ENCODE peak calls at places on chromosomes 3 and 15, in six cellular contexts. One of them, this sample, is unnamed.
A peak's percentile ranks its signal among the peaks of the same experiment; 100 is the strongest.

GRCh38 chr15:87528873-87529272 is 727.7 kb downstream of the NTRK3 start:
- DNase-seq in A549: no peak
- DNase-seq in sigmoid colon: no peak
- DNase-seq in endothelial cell of umbilical vein: no peak
- DNase-seq in transverse colon: no peak
- DNase-seq in HCT116: no peak
- DNase-seq in this sample: no peak

GRCh38 chr15:46854559-46854958 is 862.7 kb upstream of the SEMA6D start:
- DNase-seq in HCT116: no peak
- DNase-seq in sigmoid colon: no peak
- DNase-seq in transverse colon: no peak
- DNase-seq in A549: no peak
- DNase-seq in endothelial cell of umbilical vein: no peak
- DNase-seq in this sample: no peak

GRCh38 chr3:189057369-189057768 is 114.4 kb upstream of the TPRG1 start:
- DNase-seq in A549: no peak
- DNase-seq in endothelial cell of umbilical vein: no peak
- DNase-seq in HCT116: no peak
- DNase-seq in transverse colon: no peak
- DNase-seq in sigmoid colon: no peak
- DNase-seq in this sample: no peak

GRCh38 chr15:39710681-39711080 is 72.0 kb downstream of the FSIP1 start:
- DNase-seq in endothelial cell of umbilical vein: no peak
- DNase-seq in transverse colon: no peak
- DNase-seq in sigmoid colon: no peak
- DNase-seq in HCT116: no peak
- DNase-seq in A549: no peak
- DNase-seq in this sample: no peak

GRCh38 chr3:55180936-55181535 is 253.2 kb upstream of the LRTM1 start:
- DNase-seq in HCT116: no peak
- DNase-seq in endothelial cell of umbilical vein: peak; percentile 12
- DNase-seq in sigmoid colon: no peak
- DNase-seq in A549: peak; percentile 22
- DNase-seq in transverse colon: no peak
- DNase-seq in this sample: no peak

GRCh38 chr3:64207289-64208086 is 17.8 kb downstream of the PRICKLE2 start:
- DNase-seq in A549: no peak
- DNase-seq in HCT116: no peak
- DNase-seq in transverse colon: no peak
- DNase-seq in endothelial cell of umbilical vein: no peak
- DNase-seq in sigmoid colon: no peak
- DNase-seq in this sample: no peak

GRCh38 chr3:71524688-71525087 is 58.8 kb downstream of the FOXP1 start:
- DNase-seq in sigmoid colon: no peak
- DNase-seq in endothelial cell of umbilical vein: peak; percentile 22
- DNase-seq in HCT116: no peak
- DNase-seq in A549: no peak
- DNase-seq in transverse colon: no peak
- DNase-seq in this sample: no peak

GRCh38 chr3:99339222-99339621 is 299.2 kb upstream of the COL8A1 start:
- DNase-seq in HCT116: no peak
- DNase-seq in A549: no peak
- DNase-seq in endothelial cell of umbilical vein: no peak
- DNase-seq in transverse colon: no peak
- DNase-seq in sigmoid colon: no peak
- DNase-seq in this sample: no peak

GRCh38 chr3:193563999-193564398 is 9.3 kb upstream of the ATP13A4 start:
- DNase-seq in A549: no peak
- DNase-seq in sigmoid colon: no peak
- DNase-seq in HCT116: peak; percentile 27
- DNase-seq in transverse colon: peak; percentile 50
- DNase-seq in endothelial cell of umbilical vein: no peak
- DNase-seq in this sample: no peak

GRCh38 chr3:193559100-193559499 is 4.4 kb upstream of the ATP13A4 start:
- DNase-seq in HCT116: no peak
- DNase-seq in sigmoid colon: no peak
- DNase-seq in A549: no peak
- DNase-seq in endothelial cell of umbilical vein: peak; percentile 13
- DNase-seq in transverse colon: no peak
- DNase-seq in this sample: no peak

GRCh38 chr3:193560091-193560490 is 5.4 kb upstream of the ATP13A4 start:
- DNase-seq in transverse colon: no peak
- DNase-seq in sigmoid colon: no peak
- DNase-seq in HCT116: no peak
- DNase-seq in A549: no peak
- DNase-seq in endothelial cell of umbilical vein: no peak
- DNase-seq in this sample: no peak

GRCh38 chr3:193563429-193563828 is 8.7 kb upstream of the ATP13A4 start:
- DNase-seq in HCT116: no peak
- DNase-seq in sigmoid colon: no peak
- DNase-seq in endothelial cell of umbilical vein: no peak
- DNase-seq in A549: no peak
- DNase-seq in transverse colon: no peak
- DNase-seq in this sample: no peak

DNA sequence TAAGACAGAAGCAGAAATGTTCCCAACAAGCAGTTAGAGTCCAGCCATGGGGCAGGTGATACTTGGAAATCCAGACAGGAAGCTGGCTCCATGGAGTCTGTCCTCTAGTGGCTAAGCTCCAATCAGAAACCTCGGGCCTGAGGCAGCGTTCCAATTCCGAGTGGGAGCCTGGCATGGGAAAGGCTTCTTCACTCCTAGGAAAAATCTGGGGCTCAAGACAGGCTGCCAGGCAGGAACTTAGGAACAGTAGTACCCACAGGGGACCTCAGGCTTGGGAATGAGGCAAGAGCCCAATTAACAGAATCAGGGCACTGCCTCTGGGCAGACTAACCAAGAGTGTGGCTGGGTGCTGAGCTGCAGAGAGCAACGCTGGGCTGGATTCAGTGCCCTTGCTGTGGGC is 6.2 kb upstream of the ATP13A4 start:
- DNase-seq in sigmoid colon: no peak
- DNase-seq in endothelial cell of umbilical vein: no peak
- DNase-seq in HCT116: no peak
- DNase-seq in A549: no peak
- DNase-seq in transverse colon: no peak
- DNase-seq in this sample: no peak
- TF ChIP-seq POLR2A in sigmoid colon: no peak
- TF ChIP-seq POLR2A in endothelial cell of umbilical vein: no peak
- TF ChIP-seq POLR2A in HCT116: no peak
- TF ChIP-seq POLR2A in A549: no peak
- TF ChIP-seq POLR2A in transverse colon: no peak
- TF ChIP-seq POLR2A in this sample: no peak

GRCh38 chr15:81297580-81298575 is 26.1 kb downstream of the STARD5 start:
- DNase-seq in transverse colon: peak; percentile 6
- DNase-seq in A549: no peak
- DNase-seq in sigmoid colon: no peak
- DNase-seq in endothelial cell of umbilical vein: no peak
- DNase-seq in HCT116: no peak
- DNase-seq in this sample: no peak

GRCh38 chr15:81295466-81296145 is 28.3 kb downstream of the STARD5 start:
- DNase-seq in transverse colon: peak; percentile 10
- DNase-seq in endothelial cell of umbilical vein: no peak
- DNase-seq in A549: no peak
- DNase-seq in HCT116: no peak
- DNase-seq in sigmoid colon: no peak
- DNase-seq in this sample: no peak

GRCh38 chr15:81297147-81297572 is 26.8 kb downstream of the STARD5 start:
- DNase-seq in transverse colon: peak; percentile 8
- DNase-seq in HCT116: peak; percentile 44
- DNase-seq in sigmoid colon: no peak
- DNase-seq in endothelial cell of umbilical vein: no peak
- DNase-seq in A549: peak; percentile 43
- DNase-seq in this sample: no peak

GRCh38 chr15:81296218-81296617 is 27.7 kb downstream of the STARD5 start:
- DNase-seq in transverse colon: peak; percentile 7
- DNase-seq in A549: no peak
- DNase-seq in endothelial cell of umbilical vein: no peak
- DNase-seq in sigmoid colon: no peak
- DNase-seq in HCT116: no peak
- DNase-seq in this sample: no peak

DNA sequence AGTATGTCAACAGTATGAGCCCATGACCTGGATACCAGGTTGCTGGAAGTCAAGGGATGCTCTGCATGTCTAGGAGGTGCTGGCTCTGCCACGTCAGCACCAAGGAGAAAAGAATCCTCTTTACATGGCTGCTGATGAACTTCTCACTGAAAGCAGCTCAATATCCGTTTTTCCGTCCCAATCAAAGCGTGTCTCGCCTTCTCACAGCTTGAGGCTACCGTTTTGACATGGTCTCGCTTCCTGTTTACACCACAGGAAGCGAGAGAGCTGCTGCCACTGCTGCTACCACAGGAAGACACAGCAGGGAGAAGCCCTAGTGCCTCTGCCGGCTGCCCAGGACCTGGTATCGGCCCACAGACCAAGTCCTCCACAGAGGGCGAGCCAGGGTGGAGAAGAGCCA is 27.3 kb downstream of the STARD5 start:
- DNase-seq in endothelial cell of umbilical vein: peak; percentile 30
- DNase-seq in transverse colon: peak; percentile 78
- DNase-seq in sigmoid colon: peak; percentile 73
- DNase-seq in HCT116: no peak
- DNase-seq in A549: no peak
- DNase-seq in this sample: peak; percentile 35
- H3K4me1 ChIP-seq in endothelial cell of umbilical vein: peaks cover 8% of the 10 kb centered on the region
- H3K4me1 ChIP-seq in transverse colon: peaks cover 5% of the 10 kb centered on the region
- H3K4me1 ChIP-seq in sigmoid colon: peaks cover 4% of the 10 kb centered on the region
- H3K4me1 ChIP-seq in HCT116: peaks cover 11% of the 10 kb centered on the region
- H3K4me1 ChIP-seq in A549: peaks cover 16% of the 10 kb centered on the region
- H3K4me1 ChIP-seq in this sample: peaks cover 4% of the 10 kb centered on the region

GRCh38 chr3:138862531-138862923 is 27.8 kb upstream of the PIK3CB start:
- DNase-seq in A549: peak; percentile 15
- DNase-seq in transverse colon: peak; percentile 26
- DNase-seq in HCT116: peak; percentile 12
- DNase-seq in endothelial cell of umbilical vein: peak; percentile 60
- DNase-seq in sigmoid colon: no peak
- DNase-seq in this sample: no peak
- TF ChIP-seq POLR2A in A549: no peak
- TF ChIP-seq POLR2A in transverse colon: no peak
- TF ChIP-seq POLR2A in HCT116: no peak
- TF ChIP-seq POLR2A in endothelial cell of umbilical vein: no peak
- TF ChIP-seq POLR2A in sigmoid colon: no peak
- TF ChIP-seq POLR2A in this sample: no peak

GRCh38 chr15:90596943-90597342 is 67.2 kb downstream of the CRTC3 start:
- DNase-seq in transverse colon: no peak
- DNase-seq in A549: no peak
- DNase-seq in endothelial cell of umbilical vein: no peak
- DNase-seq in sigmoid colon: no peak
- DNase-seq in HCT116: no peak
- DNase-seq in this sample: no peak
- H3K4me1 ChIP-seq in transverse colon: peaks cover 25% of the 10 kb centered on the region
- H3K4me1 ChIP-seq in A549: peaks cover 47% of the 10 kb centered on the region
- H3K4me1 ChIP-seq in endothelial cell of umbilical vein: peaks cover 13% of the 10 kb centered on the region
- H3K4me1 ChIP-seq in sigmoid colon: peaks cover 51% of the 10 kb centered on the region
- H3K4me1 ChIP-seq in HCT116: peaks cover 4% of the 10 kb centered on the region
- H3K4me1 ChIP-seq in this sample: peaks cover 64% of the 10 kb centered on the region

GRCh38 chr3:129892857-129893615 is 475 bp downstream of the TMCC1 start:
- DNase-seq in endothelial cell of umbilical vein: peak; percentile 56
- DNase-seq in sigmoid colon: peak; percentile 79
- DNase-seq in A549: no peak
- DNase-seq in HCT116: no peak
- DNase-seq in transverse colon: peak; percentile 74
- DNase-seq in this sample: no peak
- TF ChIP-seq POLR2A in endothelial cell of umbilical vein: peak; percentile 69
- TF ChIP-seq POLR2A in sigmoid colon: no peak
- TF ChIP-seq POLR2A in A549: peak; percentile 37
- TF ChIP-seq POLR2A in HCT116: peak; percentile 12
- TF ChIP-seq POLR2A in transverse colon: peak; percentile 30
- TF ChIP-seq POLR2A in this sample: peak; percentile 60

GRCh38 chr3:8504611-8504973 is 3.0 kb downstream of the LMCD1 start:
- DNase-seq in sigmoid colon: no peak
- DNase-seq in endothelial cell of umbilical vein: no peak
- DNase-seq in transverse colon: no peak
- DNase-seq in HCT116: no peak
- DNase-seq in A549: no peak
- DNase-seq in this sample: no peak

GRCh38 chr3:8505621-8506020 is 4.0 kb downstream of the LMCD1 start:
- DNase-seq in A549: no peak
- DNase-seq in sigmoid colon: no peak
- DNase-seq in transverse colon: peak; percentile 57
- DNase-seq in HCT116: no peak
- DNase-seq in endothelial cell of umbilical vein: peak; percentile 77
- DNase-seq in this sample: no peak

GRCh38 chr3:8509961-8510360 is 8.3 kb downstream of the LMCD1 start:
- DNase-seq in endothelial cell of umbilical vein: peak; percentile 41
- DNase-seq in sigmoid colon: no peak
- DNase-seq in A549: peak; percentile 68
- DNase-seq in HCT116: peak; percentile 47
- DNase-seq in transverse colon: no peak
- DNase-seq in this sample: peak; percentile 80

GRCh38 chr3:8506611-8507061 is 5.0 kb downstream of the LMCD1 start:
- DNase-seq in A549: no peak
- DNase-seq in sigmoid colon: no peak
- DNase-seq in endothelial cell of umbilical vein: peak; percentile 60
- DNase-seq in transverse colon: no peak
- DNase-seq in HCT116: no peak
- DNase-seq in this sample: no peak

GRCh38 chr3:8507496-8507895 is 5.9 kb downstream of the LMCD1 start:
- DNase-seq in sigmoid colon: no peak
- DNase-seq in HCT116: no peak
- DNase-seq in transverse colon: no peak
- DNase-seq in endothelial cell of umbilical vein: no peak
- DNase-seq in A549: no peak
- DNase-seq in this sample: no peak
- H3K4me1 ChIP-seq in sigmoid colon: peaks cover 14% of the 10 kb centered on the region
- H3K4me1 ChIP-seq in HCT116: peaks cover 13% of the 10 kb centered on the region
- H3K4me1 ChIP-seq in transverse colon: peaks cover 17% of the 10 kb centered on the region
- H3K4me1 ChIP-seq in endothelial cell of umbilical vein: peaks cover 59% of the 10 kb centered on the region
- H3K4me1 ChIP-seq in A549: peaks cover 82% of the 10 kb centered on the region
- H3K4me1 ChIP-seq in this sample: peaks cover 97% of the 10 kb centered on the region

DNA sequence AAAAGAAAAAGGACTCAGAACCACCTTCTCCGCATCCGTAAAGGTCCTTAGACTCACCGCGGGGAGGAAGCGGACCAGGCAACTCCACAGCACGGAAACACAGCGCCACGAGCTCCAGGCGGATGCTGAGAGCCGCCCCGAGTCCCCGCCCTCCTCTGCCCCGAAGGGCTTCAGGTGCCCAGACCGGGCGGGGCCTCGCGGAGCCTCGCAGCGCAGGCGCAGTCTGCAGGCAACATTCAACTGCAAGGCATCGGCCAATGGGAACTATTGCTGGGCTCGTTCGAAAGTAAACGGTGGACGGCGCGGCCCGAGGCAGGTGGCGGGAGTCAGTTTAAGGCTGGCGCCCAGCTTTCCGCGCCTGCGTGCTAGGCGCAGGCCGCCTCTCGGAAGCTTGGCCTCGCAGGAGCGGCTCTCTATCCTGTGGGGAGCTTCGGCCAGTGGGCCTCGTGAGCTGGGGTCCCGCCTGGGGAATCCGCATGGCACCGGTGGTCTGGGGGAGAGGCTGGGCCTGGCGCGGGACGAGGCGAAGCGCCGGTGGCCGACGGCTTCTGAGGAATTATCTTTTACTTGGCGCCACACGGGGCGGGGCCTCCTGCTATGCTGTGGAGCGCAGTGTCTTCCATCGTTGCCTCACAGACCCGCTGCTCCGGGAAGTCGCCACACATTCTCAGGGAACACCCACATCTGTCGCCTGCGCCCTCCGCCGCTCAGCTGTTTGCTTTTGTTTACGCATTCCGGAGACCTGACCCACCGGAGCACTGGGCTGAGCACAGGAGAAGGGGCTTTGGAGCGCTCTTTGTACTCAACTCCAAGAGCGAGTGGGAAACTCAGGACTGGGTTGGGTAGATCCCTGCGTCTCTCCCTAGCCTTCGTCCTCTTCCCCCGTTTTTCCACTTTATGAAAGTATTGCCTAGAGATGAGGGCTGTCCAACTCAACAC is at the start of gene TRIM59:
- DNase-seq in transverse colon: peak; percentile 96
- DNase-seq in HCT116: peak; percentile 94
- DNase-seq in endothelial cell of umbilical vein: peak; percentile 98
- DNase-seq in sigmoid colon: peak; percentile 95
- DNase-seq in A549: peak; percentile 97
- DNase-seq in this sample: peak; percentile 44
- TF ChIP-seq POLR2A in transverse colon: peak; percentile 78
- TF ChIP-seq POLR2A in HCT116: peak; percentile 75
- TF ChIP-seq POLR2A in endothelial cell of umbilical vein: peak; percentile 88
- TF ChIP-seq POLR2A in sigmoid colon: no peak
- TF ChIP-seq POLR2A in A549: peak; percentile 74
- TF ChIP-seq POLR2A in this sample: no peak

This sample was measured in gastrocnemius medialis.